ENCODE peak calls at places on chromosome 2, in eight cellular contexts. Y is cardiac fibroblast; K is activated CD4-positive, alpha-beta T cell treated with anti-CD3 and anti-CD28 coated beads, Interleukin-2, amount 50 U/mL, for 1 hour; G is amniotic stem cell; P is IMR-90; L is KBM-7; S is stimulated activated CD4-positive, alpha-beta T cell treated with anti-CD3 and anti-CD28 coated beads, Interleukin-2, amount 100 ng/mL, for 4 hours; R is posterior cingulate gyrus. H is an unnamed sample.

GRCh38 chr2:33475381-33476099 is 909 bp upstream of the RASGRP3 start:
- DNase-seq in R (peak; percentile 91), S (peak; percentile 74), L (peak; percentile 84), Y (peak; percentile 77), P (peak; percentile 83), G (peak; percentile 52), K (peak; percentile 81), H (peak; percentile 87)

GRCh38 chr2:28405537-28405936 is 12.9 kb downstream of the FOSL2 start:
- DNase-seq in P (no peak), L (no peak), S (no peak), R (no peak), Y (no peak), K (no peak), G (no peak), H (no peak)

GRCh38 chr2:120934891-120935338 is 199.2 kb downstream of the GLI2 start:
- DNase-seq in P (peak; percentile 94), S (no peak), Y (peak; percentile 63), G (peak; percentile 81), K (no peak), R (peak; percentile 34), L (no peak), H (peak; percentile 76)

GRCh38 chr2:32947076-32947483 is 327 bp downstream of the LTBP1 start:
- DNase-seq in S (no peak), R (no peak), Y (no peak), K (no peak), G (no peak), L (no peak), P (no peak), H (no peak)

GRCh38 chr2:236642584-236643291 is 73.1 kb downstream of the ACKR3 start:
- DNase-seq in L (no peak), S (no peak), Y (peak; percentile 99), R (no peak), K (no peak), P (peak; percentile 96), G (peak; percentile 93), H (peak; percentile 2)

GRCh38 chr2:226471987-226472470 is 327.6 kb downstream of the IRS1 start:
- DNase-seq in R (no peak), L (no peak), P (no peak), K (no peak), G (no peak), Y (no peak), S (no peak), H (no peak)

GRCh38 chr2:219253753-219254589 is at the start of gene TUBA4A:
- DNase-seq in S (peak; percentile 89), L (peak; percentile 86), Y (peak; percentile 70), R (peak; percentile 98), K (peak; percentile 90), P (peak; percentile 37), G (peak; percentile 9), H (no peak)

GRCh38 chr2:160498147-160498546 is 4.5 kb upstream of the RBMS1 start:
- DNase-seq in S (no peak), P (no peak), R (no peak), K (no peak), L (no peak), G (no peak), Y (no peak), H (no peak)

GRCh38 chr2:219002395-219003266 is 9.4 kb upstream of the CRYBA2 start:
- DNase-seq in Y (peak; percentile 28), K (peak; percentile 49), R (no peak), G (no peak), P (no peak), L (no peak), S (no peak), H (no peak)

GRCh38 chr2:17289669-17290068 is 228.6 kb downstream of the RAD51AP2 start:
- DNase-seq in K (no peak), Y (no peak), G (no peak), L (no peak), R (no peak), S (no peak), P (no peak), H (no peak)

GRCh38 chr2:19728120-19728519 is 173.7 kb downstream of the TTC32 start:
- DNase-seq in R (no peak), L (no peak), Y (no peak), S (no peak), K (no peak), G (no peak), P (no peak), H (no peak)

GRCh38 chr2:121748202-121748601 is 7.2 kb upstream of the TSN start:
- DNase-seq in L (peak; percentile 67), R (no peak), Y (peak; percentile 61), P (peak; percentile 51), K (no peak), S (no peak), G (peak; percentile 5), H (no peak)

GRCh38 chr2:33709986-33710385 is 110.9 kb upstream of the FAM98A start:
- DNase-seq in P (peak; percentile 30), Y (no peak), K (no peak), L (no peak), R (no peak), G (no peak), S (no peak), H (no peak)

GRCh38 chr2:51413726-51414125 is 381.8 kb upstream of the NRXN1 start:
- DNase-seq in S (no peak), Y (no peak), P (peak; percentile 51), G (no peak), K (no peak), R (no peak), L (no peak), H (no peak)

GRCh38 chr2:178241852-178242551 is 47.7 kb downstream of the OSBPL6 start:
- DNase-seq in P (peak; percentile 97), G (peak; percentile 69), L (no peak), K (no peak), R (no peak), S (no peak), Y (peak; percentile 98), H (peak; percentile 15)